ENCODE peak calls at places on chromosomes 3 and 15, in seven cellular contexts. K is vagina, P is sigmoid colon, N is A549, L is endothelial cell of umbilical vein, O is HepG2, C is transverse colon. B is an unnamed sample.

GRCh38 chr3:123449092-123449985 is 449 bp upstream of the ADCY5 start:
- DNase-seq in K (no peak), P (no peak), N (peak), L (peak), O (no peak), C (peak), B (peak)

GRCh38 chr3:187986514-187986934 is 167.4 kb upstream of the LPP start:
- DNase-seq in K (no peak), P (no peak), N (peak), L (peak), O (no peak), C (no peak), B (no peak)

GRCh38 chr3:79019137-79019923 is 748.5 kb downstream of the ROBO1 start:
- DNase-seq in K (peak), P (peak), N (peak), L (peak), O (peak), C (peak), B (peak)

GRCh38 chr3:64240445-64240844 is 15.2 kb upstream of the PRICKLE2 start:
- DNase-seq in K (no peak), P (no peak), N (no peak), L (no peak), O (no peak), C (no peak), B (no peak)

GRCh38 chr3:103440539-103441113 is 1005.8 kb downstream of the ZPLD1 start:
- DNase-seq in K (no peak), P (no peak), N (peak), L (no peak), O (no peak), C (no peak), B (no peak)

GRCh38 chr15:100131321-100132224 is 210.2 kb downstream of the ADAMTS17 start:
- DNase-seq in K (no peak), P (no peak), N (peak), L (peak), O (peak), C (peak), B (peak)

GRCh38 chr15:64334530-64334929 is 21.4 kb downstream of the CSNK1G1 start:
- DNase-seq in K (no peak), P (no peak), N (peak), L (no peak), O (no peak), C (peak), B (no peak)

GRCh38 chr15:90016721-90017120 is 15.6 kb downstream of the ZNF710 start:
- DNase-seq in K (peak), P (peak), N (no peak), L (no peak), O (no peak), C (peak), B (no peak)

GRCh38 chr15:63135804-63136203 is 14.1 kb downstream of the LACTB start:
- DNase-seq in K (no peak), P (no peak), N (peak), L (peak), O (no peak), C (no peak), B (no peak)

GRCh38 chr15:67812232-67812631 is 13.1 kb upstream of the SKOR1 start:
- DNase-seq in K (no peak), P (peak), N (no peak), L (no peak), O (no peak), C (no peak), B (no peak)

GRCh38 chr3:152404976-152405375 is 136.2 kb downstream of the MBNL1 start:
- DNase-seq in K (no peak), P (no peak), N (no peak), L (no peak), O (no peak), C (no peak), B (no peak)

GRCh38 chr3:152405915-152406802 is 137.4 kb downstream of the MBNL1 start:
- DNase-seq in K (no peak), P (no peak), N (peak), L (no peak), O (no peak), C (no peak), B (no peak)

GRCh38 chr3:152402698-152403456 is 134.1 kb downstream of the MBNL1 start:
- DNase-seq in K (no peak), P (no peak), N (no peak), L (no peak), O (no peak), C (no peak), B (no peak)

GRCh38 chr3:152400912-152401311 is 132.2 kb downstream of the MBNL1 start:
- DNase-seq in K (no peak), P (no peak), N (peak), L (no peak), O (no peak), C (no peak), B (no peak)

GRCh38 chr3:152403632-152404066 is 134.9 kb downstream of the MBNL1 start:
- DNase-seq in K (no peak), P (peak), N (no peak), L (no peak), O (no peak), C (peak), B (no peak)
- H3K4me3 ChIP-seq in K (no peak), P (no peak), N (no peak), L (no peak), O (no peak), C (no peak), B (no peak)

GRCh38 chr15:88651293-88651692 is 12.5 kb downstream of the ISG20 start:
- DNase-seq in K (peak), P (peak), N (no peak), L (no peak), O (no peak), C (no peak), B (no peak)

GRCh38 chr15:88650556-88650955 is 11.7 kb downstream of the ISG20 start:
- DNase-seq in K (no peak), P (peak), N (no peak), L (no peak), O (no peak), C (no peak), B (no peak)

GRCh38 chr15:88648357-88649214 is 9.8 kb downstream of the ISG20 start:
- DNase-seq in K (peak), P (peak), N (no peak), L (no peak), O (no peak), C (peak), B (no peak)

GRCh38 chr15:88649286-88649733 is 10.5 kb downstream of the ISG20 start:
- DNase-seq in K (peak), P (peak), N (peak), L (peak), O (peak), C (peak), B (no peak)

GRCh38 chr15:88649753-88650551 is 11.1 kb downstream of the ISG20 start:
- DNase-seq in K (peak), P (peak), N (no peak), L (no peak), O (no peak), C (no peak), B (no peak)
- TF ChIP-seq POLR2A in K (no peak), P (no peak), N (no peak), L (no peak), O (no peak), C (no peak), B (no peak)

GRCh38 chr15:91897585-91898372 is 44.3 kb downstream of the SLCO3A1 start:
- DNase-seq in K (no peak), P (no peak), N (no peak), L (no peak), O (no peak), C (no peak), B (no peak)

GRCh38 chr15:91892417-91892816 is 38.9 kb downstream of the SLCO3A1 start:
- DNase-seq in K (peak), P (no peak), N (no peak), L (no peak), O (no peak), C (no peak), B (no peak)

GRCh38 chr15:91898843-91899242 is 45.3 kb downstream of the SLCO3A1 start:
- DNase-seq in K (no peak), P (no peak), N (no peak), L (no peak), O (no peak), C (no peak), B (no peak)

GRCh38 chr15:91894606-91895005 is 41.1 kb downstream of the SLCO3A1 start:
- DNase-seq in K (peak), P (no peak), N (no peak), L (no peak), O (no peak), C (no peak), B (no peak)

DNA sequence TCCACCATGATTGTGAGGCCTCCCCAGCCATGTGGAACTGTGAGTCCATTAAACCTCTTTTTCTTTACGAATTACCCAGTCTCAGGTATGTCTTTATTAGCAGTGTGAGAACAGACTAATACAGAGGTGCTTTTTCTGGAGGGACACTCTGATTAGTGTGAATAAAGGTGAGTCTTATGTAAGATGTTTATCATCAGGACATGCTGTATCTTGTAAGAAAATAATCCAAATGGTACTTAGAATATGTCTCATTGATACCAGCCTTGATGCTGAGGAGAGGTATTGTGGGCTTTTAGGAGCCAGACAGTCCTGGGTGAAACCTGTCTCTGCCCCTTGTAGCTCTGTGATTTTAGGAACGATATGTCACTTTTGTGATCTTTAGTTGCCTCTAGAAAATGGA is 43.1 kb downstream of the SLCO3A1 start:
- DNase-seq in K (no peak), P (no peak), N (no peak), L (no peak), O (no peak), C (no peak), B (no peak)
- H3K4me3 ChIP-seq in K (no peak), P (no peak), N (no peak), L (no peak), O (no peak), C (no peak), B (no peak)

GRCh38 chr3:4462641-4463040 is 4.4 kb downstream of the SUMF1 start:
- DNase-seq in K (no peak), P (no peak), N (no peak), L (no peak), O (no peak), C (no peak), B (no peak)

GRCh38 chr3:4471907-4472306 is 4.8 kb upstream of the SUMF1 start:
- DNase-seq in K (no peak), P (no peak), N (no peak), L (no peak), O (no peak), C (no peak), B (no peak)

GRCh38 chr3:4464579-4464978 is 2.5 kb downstream of the SUMF1 start:
- DNase-seq in K (no peak), P (no peak), N (no peak), L (no peak), O (no peak), C (no peak), B (no peak)

GRCh38 chr3:4467522-4467867 is 426 bp upstream of the SUMF1 start:
- DNase-seq in K (no peak), P (no peak), N (no peak), L (no peak), O (no peak), C (no peak), B (no peak)

DNA sequence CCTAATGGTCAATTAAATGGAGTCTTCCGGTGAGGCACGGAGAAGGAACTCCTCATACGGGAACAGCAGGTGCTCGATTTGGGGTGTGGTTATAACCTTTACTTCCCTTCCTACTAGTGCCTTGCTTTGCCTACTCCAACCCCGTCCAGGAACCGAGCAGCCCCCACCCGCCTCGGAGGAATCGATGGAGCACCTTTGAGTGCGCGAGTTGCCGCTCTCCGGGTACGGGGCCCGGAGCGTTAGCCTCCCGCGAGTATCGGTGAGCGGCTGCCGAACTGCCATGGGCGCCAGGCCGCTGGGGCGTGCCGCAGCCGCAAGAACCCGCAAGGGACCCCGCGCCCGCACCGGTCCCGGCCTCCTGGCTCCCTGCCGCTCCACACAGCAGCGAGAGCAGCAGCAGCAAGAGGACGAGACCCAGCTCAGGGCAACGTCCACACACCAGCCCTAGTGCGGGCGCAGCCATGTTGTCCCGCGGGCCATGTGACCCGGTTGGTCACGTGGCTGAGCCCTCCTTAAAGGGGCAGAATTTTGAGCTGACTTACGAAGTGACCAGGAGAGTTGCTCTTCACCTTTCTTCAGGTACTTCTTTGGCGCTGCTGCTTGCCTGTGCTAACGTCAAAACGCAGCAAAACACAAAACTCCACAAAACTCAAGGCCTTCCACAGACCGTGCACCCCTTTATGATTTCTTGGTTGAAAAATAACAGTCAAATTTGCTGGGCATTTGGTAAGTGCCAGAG is at the start of gene SUMF1:
- DNase-seq in K (peak), P (peak), N (peak), L (peak), O (peak), C (peak), B (peak)
- TF ChIP-seq POLR2A in K (no peak), P (peak), N (peak), L (peak), O (peak), C (peak), B (peak)

GRCh38 chr15:29873942-29874341 is 51.7 kb upstream of the TJP1 start:
- DNase-seq in K (no peak), P (no peak), N (no peak), L (no peak), O (no peak), C (no peak), B (no peak)
- H3K4me3 ChIP-seq in K (no peak), P (no peak), N (no peak), L (no peak), O (no peak), C (no peak), B (no peak)

GRCh38 chr3:133820889-133821675 is 15.5 kb downstream of the SRPRB start:
- DNase-seq in K (peak), P (no peak), N (no peak), L (no peak), O (no peak), C (no peak), B (no peak)

GRCh38 chr3:133825969-133826727 is 20.5 kb downstream of the SRPRB start:
- DNase-seq in K (peak), P (no peak), N (no peak), L (no peak), O (no peak), C (no peak), B (no peak)

GRCh38 chr3:133824961-133825485 is 19.4 kb downstream of the SRPRB start:
- DNase-seq in K (peak), P (no peak), N (no peak), L (no peak), O (no peak), C (no peak), B (no peak)

GRCh38 chr3:133820129-133820528 is 14.5 kb downstream of the SRPRB start:
- DNase-seq in K (no peak), P (no peak), N (no peak), L (no peak), O (no peak), C (no peak), B (no peak)

DNA sequence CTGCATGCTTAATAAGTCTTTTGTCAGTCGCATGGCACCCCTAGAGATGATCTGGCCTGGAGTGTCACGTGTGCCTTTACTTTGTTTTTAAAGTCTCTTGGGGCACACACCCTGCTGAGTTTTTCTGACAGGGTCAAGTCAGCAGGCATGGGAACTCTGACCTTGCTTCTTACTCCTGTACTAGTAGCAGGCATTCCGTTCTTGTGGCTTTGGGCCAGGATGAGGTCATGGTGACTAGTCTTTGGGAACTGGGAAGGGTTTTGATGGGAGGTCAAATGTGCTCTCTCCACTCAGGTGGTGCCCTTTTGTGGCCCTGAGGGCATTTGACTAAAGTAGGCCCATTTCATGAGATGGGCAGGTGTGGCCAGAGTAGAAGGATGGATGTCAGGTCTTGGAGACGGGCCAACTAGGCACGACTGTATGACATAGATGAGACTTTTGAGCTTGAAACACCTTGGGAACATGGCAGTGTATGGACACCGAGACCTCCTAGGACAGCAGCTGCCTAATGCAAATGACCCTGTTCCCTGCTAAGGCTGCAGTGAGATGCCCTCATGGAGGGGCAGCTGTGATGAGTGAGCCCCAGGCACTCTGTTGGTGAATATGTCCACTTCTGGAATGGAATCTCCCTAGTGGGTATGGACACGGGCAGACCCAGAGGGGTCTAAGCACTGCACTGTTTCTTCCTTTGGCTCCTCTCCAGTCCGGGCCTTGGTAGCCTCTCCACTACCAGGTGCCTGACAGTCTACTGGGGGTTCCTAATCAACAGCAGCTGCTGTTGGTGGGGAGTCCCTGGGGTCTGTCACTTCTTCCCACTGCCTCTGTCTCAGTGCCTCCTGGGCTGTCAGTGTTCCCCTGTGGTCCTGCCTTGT is 16.4 kb downstream of the SRPRB start:
- DNase-seq in K (peak), P (no peak), N (no peak), L (peak), O (peak), C (peak), B (peak)
- TF ChIP-seq POLR2A in K (no peak), P (no peak), N (no peak), L (no peak), O (peak), C (no peak), B (no peak)

DNA sequence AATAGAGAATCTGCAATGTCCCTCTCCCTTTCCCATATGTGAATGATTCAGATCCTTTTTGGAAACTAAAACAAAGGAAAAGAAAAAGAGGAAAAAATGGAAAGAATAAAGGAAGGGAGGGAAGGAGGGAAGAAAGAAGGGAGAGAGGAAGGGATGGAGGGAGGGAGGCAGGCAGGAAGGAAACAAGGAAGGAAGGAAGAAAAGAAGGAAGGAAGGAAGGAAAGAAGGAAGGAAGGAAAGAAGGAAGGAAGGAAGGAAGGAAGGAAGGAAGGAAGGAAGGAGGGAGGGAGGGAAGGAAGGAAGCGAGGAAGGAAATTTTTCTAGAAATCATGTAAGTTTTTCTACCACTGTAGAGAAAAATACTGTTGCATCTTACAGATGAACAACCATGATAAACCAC is 215.0 kb upstream of the CBLB start:
- DNase-seq in K (no peak), P (no peak), N (no peak), L (no peak), O (no peak), C (no peak), B (no peak)
- H3K4me3 ChIP-seq in K (no peak), P (no peak), N (no peak), L (no peak), O (no peak), C (no peak), B (no peak)

B was measured in ovary.